ENCODE peak calls at places on chromosome 5, in ten cellular contexts. S is lung; L is NT2/D1; M is heart right ventricle; H is left ventricle myocardium inferior; Q is lower lobe of right lung; X is tibial artery; I is right atrium auricular region; G is effector memory CD4-positive, alpha-beta T cell; Z is thyroid gland. V is an unnamed sample. For H3K27me3, the result is how much of the 10 kb centered on the place peaks cover.

GRCh38 chr5:74947961-74948613 is 81.9 kb upstream of the FAM169A start:
- DNase-seq in S (no peak), L (peak), M (no peak), H (no peak), Q (no peak), X (no peak), I (no peak), G (no peak), Z (no peak), V (no peak)

GRCh38 chr5:136674178-136674577 is 308.8 kb upstream of the TRPC7 start:
- DNase-seq in S (no peak), L (no peak), M (no peak), H (no peak), Q (no peak), X (no peak), I (no peak), G (no peak), Z (no peak), V (no peak)

GRCh38 chr5:55134053-55134722 is 25.8 kb upstream of the GPX8 start:
- DNase-seq in S (no peak), L (no peak), M (no peak), H (no peak), Q (no peak), X (no peak), I (no peak), G (no peak), Z (no peak), V (no peak)

GRCh38 chr5:77102549-77102948 is 15.5 kb upstream of the ZBED3 start:
- DNase-seq in S (no peak), L (no peak), M (no peak), H (no peak), Q (peak), X (no peak), I (no peak), G (no peak), Z (peak), V (no peak)

GRCh38 chr5:163458778-163459405 is 1.0 kb downstream of the NUDCD2 start:
- DNase-seq in S (no peak), L (no peak), M (no peak), H (no peak), Q (no peak), X (no peak), I (no peak), G (no peak), Z (no peak), V (no peak)

GRCh38 chr5:148684528-148684927 is 30.2 kb upstream of the HTR4 start:
- DNase-seq in S (no peak), L (no peak), M (no peak), H (no peak), Q (no peak), X (no peak), I (no peak), G (no peak), Z (no peak), V (peak)

GRCh38 chr5:107170620-107171019 is 500.1 kb downstream of the EFNA5 start:
- DNase-seq in S (no peak), L (no peak), M (no peak), H (no peak), Q (no peak), X (no peak), I (no peak), G (no peak), Z (no peak), V (no peak)

GRCh38 chr5:148740966-148741742 is 85.3 kb upstream of the ADRB2 start:
- DNase-seq in S (no peak), L (no peak), M (no peak), H (no peak), Q (no peak), X (no peak), I (no peak), G (no peak), Z (no peak), V (peak)

GRCh38 chr5:78221964-78222451 is 72.5 kb downstream of the AP3B1 start:
- DNase-seq in S (no peak), L (peak), M (no peak), H (no peak), Q (no peak), X (no peak), I (no peak), G (no peak), Z (no peak), V (peak)

GRCh38 chr5:159345861-159346260 is 15.6 kb upstream of the IL12B start:
- DNase-seq in S (no peak), L (no peak), M (no peak), H (no peak), Q (no peak), X (no peak), I (no peak), G (no peak), Z (no peak), V (no peak)

GRCh38 chr5:157046041-157046440 is 12.9 kb downstream of the HAVCR1 start:
- DNase-seq in S (no peak), L (no peak), M (peak), H (peak), Q (no peak), X (no peak), I (no peak), G (no peak), Z (no peak), V (no peak)

GRCh38 chr5:96691503-96692303 is 29.5 kb downstream of the CAST start:
- DNase-seq in S (no peak), L (no peak), M (no peak), H (no peak), Q (no peak), X (no peak), I (no peak), G (no peak), Z (no peak), V (peak)

GRCh38 chr5:963673-964531 is 44.7 kb upstream of the NKD2 start:
- DNase-seq in S (no peak), L (no peak), M (peak), H (peak), Q (no peak), X (no peak), I (peak), G (no peak), Z (no peak), V (no peak)

GRCh38 chr5:168315991-168316578 is 24.6 kb downstream of the WWC1 start:
- DNase-seq in S (peak), L (no peak), M (no peak), H (no peak), Q (peak), X (peak), I (no peak), G (no peak), Z (peak), V (peak)

GRCh38 chr5:137872476-137872875 is 4.8 kb downstream of the MYOT start:
- DNase-seq in S (no peak), L (no peak), M (no peak), H (no peak), Q (no peak), X (no peak), I (no peak), G (no peak), Z (no peak), V (no peak)

GRCh38 chr5:117657591-117657990 is 1083.0 kb upstream of the SEMA6A start:
- DNase-seq in S (no peak), L (no peak), M (no peak), H (no peak), Q (no peak), X (no peak), I (no peak), G (no peak), Z (no peak), V (no peak)

GRCh38 chr5:90871356-90871755 is 312.8 kb downstream of the ADGRV1 start:
- DNase-seq in S (no peak), L (no peak), M (no peak), H (no peak), Q (no peak), X (no peak), I (no peak), G (no peak), Z (no peak), V (no peak)

GRCh38 chr5:107993341-107993740 is 322.6 kb upstream of the EFNA5 start:
- DNase-seq in S (no peak), L (no peak), M (no peak), H (no peak), Q (no peak), X (no peak), I (no peak), G (no peak), Z (no peak), V (no peak)

GRCh38 chr5:393846-394275 is 49.1 kb upstream of the EXOC3 start:
- DNase-seq in S (no peak), L (peak), M (no peak), H (no peak), Q (no peak), X (peak), I (no peak), G (no peak), Z (no peak), V (no peak)

DNA sequence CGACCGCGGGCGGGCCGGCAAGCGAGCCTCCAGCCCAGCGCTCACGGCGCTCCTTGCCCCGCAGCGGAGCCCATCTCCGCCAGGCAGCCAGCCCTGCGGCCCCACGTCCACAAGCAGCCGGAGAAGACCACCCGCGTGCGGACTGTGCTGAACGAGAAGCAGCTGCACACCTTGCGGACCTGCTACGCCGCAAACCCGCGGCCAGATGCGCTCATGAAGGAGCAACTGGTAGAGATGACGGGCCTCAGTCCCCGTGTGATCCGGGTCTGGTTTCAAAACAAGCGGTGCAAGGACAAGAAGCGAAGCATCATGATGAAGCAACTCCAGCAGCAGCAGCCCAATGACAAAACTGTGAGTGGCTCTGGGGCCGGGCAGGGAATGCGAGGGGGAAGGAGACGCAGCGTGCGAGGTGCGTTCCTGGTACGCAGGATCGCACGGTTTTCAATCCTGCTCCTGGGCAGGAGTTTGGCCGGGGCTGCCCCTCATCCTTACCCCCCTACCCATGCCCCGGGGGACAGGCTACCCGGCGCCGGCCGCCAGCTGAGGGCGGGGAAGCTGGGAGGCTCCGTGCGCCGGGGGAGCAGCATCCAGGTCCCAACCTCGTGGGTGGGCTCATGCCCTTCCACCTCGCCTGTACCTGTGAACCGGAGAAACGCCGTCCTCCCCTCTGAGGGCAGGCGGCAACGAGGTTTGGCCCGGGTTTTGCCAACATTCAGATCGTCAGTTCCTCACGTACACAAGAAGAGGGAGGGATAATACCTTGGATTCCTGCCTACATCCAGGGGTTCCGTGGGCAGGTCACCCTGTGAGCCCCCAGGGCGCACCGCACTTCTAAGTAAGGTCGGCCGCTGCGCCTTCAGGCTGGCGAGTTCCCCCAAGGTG is 6.6 kb downstream of the ISL1 start:
- DNase-seq in S (no peak), L (no peak), M (no peak), H (no peak), Q (no peak), X (no peak), I (no peak), G (no peak), Z (no peak), V (no peak)
- H3K27me3 ChIP-seq in S (under half), L (half or more), M (under half), H (half or more), Q (half or more), X (under half), I (under half), G (under half), Z (under half), V (under half)

DNA sequence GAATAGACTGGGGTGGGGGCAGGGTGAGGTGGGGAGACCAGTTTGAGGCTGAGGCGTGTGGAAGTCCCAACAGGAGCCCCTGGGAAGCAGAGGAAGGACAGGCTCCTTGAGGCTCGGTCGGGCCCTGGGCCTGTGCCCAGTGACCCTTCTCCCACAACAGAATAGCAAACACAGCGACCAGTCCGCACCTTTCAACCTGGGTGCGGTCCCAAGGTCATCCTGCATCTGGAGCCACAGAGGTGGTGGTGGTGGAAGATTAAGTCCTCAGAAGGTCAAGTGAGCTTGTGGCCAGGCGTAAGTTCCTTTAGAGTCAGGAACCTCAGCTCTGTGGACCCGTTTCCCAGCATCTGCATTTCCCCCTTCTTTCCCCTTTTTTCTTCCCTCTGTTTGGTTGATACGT is 26.0 kb upstream of the ARAP3 start:
- DNase-seq in S (no peak), L (no peak), M (no peak), H (no peak), Q (no peak), X (no peak), I (no peak), G (no peak), Z (no peak), V (no peak)
- H3K27me3 ChIP-seq in S (under half), L (under half), M (under half), H (under half), Q (under half), X (under half), I (under half), G (under half), Z (under half), V (under half)

DNA sequence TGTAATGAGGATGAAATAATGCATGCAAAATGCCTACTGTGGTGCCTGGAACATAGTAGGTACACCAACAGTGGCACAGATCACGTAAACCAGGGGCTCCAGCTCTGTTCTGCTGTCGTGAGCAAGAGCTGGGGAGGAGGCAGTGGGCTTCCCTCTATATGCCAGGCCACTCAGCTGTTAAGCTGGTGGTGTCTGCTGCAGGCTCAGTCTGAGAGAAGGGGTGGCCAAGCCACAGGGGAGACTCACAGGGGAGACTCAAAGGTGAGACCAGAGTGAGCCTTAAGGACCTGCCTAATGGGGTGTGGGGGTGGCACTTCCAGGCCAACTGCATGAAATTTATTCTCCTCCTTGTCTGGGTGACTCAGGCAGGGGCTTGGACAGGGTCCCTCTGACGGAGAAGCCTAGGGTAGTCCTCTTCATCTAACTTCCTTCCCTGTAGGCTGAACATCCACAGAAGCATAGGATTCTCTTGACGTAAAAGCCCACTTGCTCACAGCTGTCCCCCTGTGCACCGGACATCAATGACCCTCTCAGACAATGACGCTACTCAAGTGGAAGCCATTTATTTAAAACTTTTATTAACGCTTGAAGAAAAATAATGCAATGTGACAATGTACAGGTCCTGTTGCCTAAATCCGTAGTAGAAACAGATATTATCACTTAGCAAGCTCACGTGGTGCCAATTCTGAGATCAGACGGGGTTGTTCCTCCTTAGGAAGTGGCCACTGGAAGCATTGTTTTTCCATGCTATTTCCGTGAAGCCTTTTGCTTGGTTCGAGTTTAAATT is 13.9 kb downstream of the STC2 start:
- DNase-seq in S (no peak), L (no peak), M (no peak), H (no peak), Q (no peak), X (no peak), I (no peak), G (no peak), Z (no peak), V (no peak)
- H3K27me3 ChIP-seq in S (under half), L (under half), M (under half), H (under half), Q (under half), X (under half), I (under half), G (under half), Z (under half), V (under half)

GRCh38 chr5:73426034-73426433 is 22.5 kb downstream of the FOXD1 start:
- DNase-seq in S (no peak), L (no peak), M (no peak), H (no peak), Q (no peak), X (no peak), I (no peak), G (no peak), Z (no peak), V (peak)
- H3K27me3 ChIP-seq in S (under half), L (under half), M (under half), H (half or more), Q (half or more), X (under half), I (under half), G (under half), Z (under half), V (under half)

GRCh38 chr5:179368806-179369529 is 23.7 kb upstream of the ADAMTS2 start:
- DNase-seq in S (no peak), L (no peak), M (no peak), H (no peak), Q (peak), X (peak), I (no peak), G (no peak), Z (no peak), V (no peak)

GRCh38 chr5:179371123-179371515 is 25.9 kb upstream of the ADAMTS2 start:
- DNase-seq in S (no peak), L (no peak), M (no peak), H (no peak), Q (no peak), X (no peak), I (no peak), G (no peak), Z (no peak), V (no peak)

GRCh38 chr5:179370490-179371122 is 25.3 kb upstream of the ADAMTS2 start:
- DNase-seq in S (no peak), L (no peak), M (no peak), H (no peak), Q (no peak), X (peak), I (no peak), G (no peak), Z (no peak), V (no peak)

GRCh38 chr5:179368016-179368805 is 22.9 kb upstream of the ADAMTS2 start:
- DNase-seq in S (no peak), L (no peak), M (no peak), H (no peak), Q (peak), X (no peak), I (no peak), G (no peak), Z (no peak), V (no peak)

DNA sequence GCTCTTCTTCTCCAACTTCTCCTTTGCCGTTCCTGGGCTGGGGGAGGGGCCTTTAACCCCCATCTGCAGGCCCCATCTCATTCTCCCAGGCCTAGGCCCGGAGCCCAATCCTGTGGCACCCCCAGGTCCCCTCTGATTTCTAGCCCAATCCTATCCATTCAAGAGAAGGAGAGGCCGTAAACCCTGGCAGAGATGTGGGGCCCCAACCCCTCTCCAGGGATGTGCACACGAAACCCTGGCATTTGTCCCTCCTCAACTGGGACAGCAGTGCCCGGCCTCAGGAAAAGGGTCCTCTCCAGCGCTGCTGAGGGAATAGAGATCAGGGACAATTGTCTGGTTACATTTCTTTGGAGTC is 24.2 kb upstream of the ADAMTS2 start:
- DNase-seq in S (no peak), L (no peak), M (no peak), H (no peak), Q (peak), X (peak), I (no peak), G (no peak), Z (no peak), V (no peak)
- H3K27me3 ChIP-seq in S (under half), L (under half), M (under half), H (under half), Q (under half), X (under half), I (under half), G (under half), Z (under half), V (under half)